ENCODE peak calls at places on chromosome 21, in ten cellular contexts. One of them, this sample, is unnamed.

GRCh38 chr21:42234026-42234425 is 15.1 kb downstream of the ABCG1 start:
- DNase-seq in suprapubic skin: no peak
- DNase-seq in A549: no peak
- DNase-seq in H9: no peak
- DNase-seq in aorta: no peak
- DNase-seq in kidney: peak; percentile 53
- DNase-seq in left lung: no peak
- DNase-seq in psoas muscle: peak; percentile 41
- DNase-seq in CD4-positive, alpha-beta memory T cell: no peak
- DNase-seq in tibial nerve: no peak
- DNase-seq in this sample: no peak

GRCh38 chr21:33618407-33618806 is 23.1 kb downstream of the CRYZL1 start:
- DNase-seq in tibial nerve: no peak
- DNase-seq in A549: no peak
- DNase-seq in H9: no peak
- DNase-seq in aorta: no peak
- DNase-seq in CD4-positive, alpha-beta memory T cell: no peak
- DNase-seq in psoas muscle: no peak
- DNase-seq in left lung: no peak
- DNase-seq in kidney: no peak
- DNase-seq in suprapubic skin: no peak
- DNase-seq in this sample: no peak

GRCh38 chr21:34630536-34631143 is 15.7 kb upstream of the RCAN1 start:
- DNase-seq in psoas muscle: no peak
- DNase-seq in suprapubic skin: no peak
- DNase-seq in tibial nerve: no peak
- DNase-seq in aorta: no peak
- DNase-seq in H9: no peak
- DNase-seq in A549: peak; percentile 40
- DNase-seq in CD4-positive, alpha-beta memory T cell: peak; percentile 52
- DNase-seq in left lung: no peak
- DNase-seq in kidney: no peak
- DNase-seq in this sample: peak; percentile 68

GRCh38 chr21:25396135-25396711 is 211.1 kb downstream of the MRPL39 start:
- DNase-seq in aorta: no peak
- DNase-seq in left lung: no peak
- DNase-seq in psoas muscle: no peak
- DNase-seq in CD4-positive, alpha-beta memory T cell: no peak
- DNase-seq in kidney: no peak
- DNase-seq in suprapubic skin: no peak
- DNase-seq in H9: no peak
- DNase-seq in tibial nerve: no peak
- DNase-seq in A549: no peak
- DNase-seq in this sample: no peak

GRCh38 chr21:25906554-25906953 is 171.8 kb downstream of the GABPA start:
- DNase-seq in left lung: no peak
- DNase-seq in tibial nerve: no peak
- DNase-seq in A549: no peak
- DNase-seq in aorta: no peak
- DNase-seq in suprapubic skin: no peak
- DNase-seq in CD4-positive, alpha-beta memory T cell: no peak
- DNase-seq in kidney: no peak
- DNase-seq in psoas muscle: no peak
- DNase-seq in H9: no peak
- DNase-seq in this sample: no peak

GRCh38 chr21:30234643-30235042 is 18.7 kb upstream of the CLDN8 start:
- DNase-seq in psoas muscle: no peak
- DNase-seq in kidney: no peak
- DNase-seq in A549: no peak
- DNase-seq in left lung: no peak
- DNase-seq in CD4-positive, alpha-beta memory T cell: no peak
- DNase-seq in H9: no peak
- DNase-seq in suprapubic skin: no peak
- DNase-seq in tibial nerve: no peak
- DNase-seq in aorta: no peak
- DNase-seq in this sample: no peak

GRCh38 chr21:41169701-41170100 is 1.7 kb downstream of the BACE2 start:
- DNase-seq in left lung: no peak
- DNase-seq in A549: no peak
- DNase-seq in suprapubic skin: no peak
- DNase-seq in aorta: no peak
- DNase-seq in H9: no peak
- DNase-seq in tibial nerve: no peak
- DNase-seq in CD4-positive, alpha-beta memory T cell: no peak
- DNase-seq in psoas muscle: no peak
- DNase-seq in kidney: no peak
- DNase-seq in this sample: no peak

GRCh38 chr21:42251654-42252053 is 32.7 kb downstream of the ABCG1 start:
- DNase-seq in kidney: no peak
- DNase-seq in aorta: no peak
- DNase-seq in tibial nerve: no peak
- DNase-seq in psoas muscle: peak; percentile 35
- DNase-seq in H9: no peak
- DNase-seq in left lung: peak; percentile 55
- DNase-seq in A549: no peak
- DNase-seq in CD4-positive, alpha-beta memory T cell: no peak
- DNase-seq in suprapubic skin: no peak
- DNase-seq in this sample: no peak

GRCh38 chr21:32112194-32112593 is 166.7 kb downstream of the MIS18A start:
- DNase-seq in tibial nerve: no peak
- DNase-seq in kidney: no peak
- DNase-seq in left lung: no peak
- DNase-seq in A549: no peak
- DNase-seq in suprapubic skin: no peak
- DNase-seq in aorta: no peak
- DNase-seq in psoas muscle: no peak
- DNase-seq in H9: no peak
- DNase-seq in CD4-positive, alpha-beta memory T cell: no peak
- DNase-seq in this sample: no peak

GRCh38 chr21:40886931-40887330 is 40.0 kb upstream of the DSCAM start:
- DNase-seq in A549: no peak
- DNase-seq in aorta: no peak
- DNase-seq in tibial nerve: no peak
- DNase-seq in left lung: no peak
- DNase-seq in psoas muscle: no peak
- DNase-seq in kidney: no peak
- DNase-seq in suprapubic skin: no peak
- DNase-seq in H9: no peak
- DNase-seq in CD4-positive, alpha-beta memory T cell: no peak
- DNase-seq in this sample: no peak

GRCh38 chr21:42554251-42554937 is 40.7 kb downstream of the SLC37A1 start:
- DNase-seq in CD4-positive, alpha-beta memory T cell: no peak
- DNase-seq in kidney: no peak
- DNase-seq in aorta: peak; percentile 36
- DNase-seq in psoas muscle: peak; percentile 66
- DNase-seq in tibial nerve: no peak
- DNase-seq in suprapubic skin: peak; percentile 44
- DNase-seq in A549: no peak
- DNase-seq in left lung: no peak
- DNase-seq in H9: no peak
- DNase-seq in this sample: no peak

GRCh38 chr21:35565204-35565611 is 495.1 kb downstream of the SETD4 start:
- DNase-seq in A549: no peak
- DNase-seq in suprapubic skin: no peak
- DNase-seq in psoas muscle: peak; percentile 55
- DNase-seq in aorta: peak; percentile 80
- DNase-seq in H9: no peak
- DNase-seq in kidney: peak; percentile 82
- DNase-seq in left lung: no peak
- DNase-seq in tibial nerve: no peak
- DNase-seq in CD4-positive, alpha-beta memory T cell: no peak
- DNase-seq in this sample: no peak

GRCh38 chr21:33036430-33037162 is 10.9 kb downstream of the OLIG2 start:
- DNase-seq in H9: no peak
- DNase-seq in CD4-positive, alpha-beta memory T cell: no peak
- DNase-seq in left lung: peak; percentile 88
- DNase-seq in aorta: no peak
- DNase-seq in A549: no peak
- DNase-seq in kidney: peak; percentile 62
- DNase-seq in psoas muscle: no peak
- DNase-seq in tibial nerve: no peak
- DNase-seq in suprapubic skin: no peak
- DNase-seq in this sample: no peak

GRCh38 chr21:31476551-31477120 is 132.6 kb upstream of the TIAM1 start:
- DNase-seq in left lung: no peak
- DNase-seq in CD4-positive, alpha-beta memory T cell: no peak
- DNase-seq in H9: no peak
- DNase-seq in A549: no peak
- DNase-seq in psoas muscle: no peak
- DNase-seq in aorta: no peak
- DNase-seq in kidney: no peak
- DNase-seq in suprapubic skin: no peak
- DNase-seq in tibial nerve: no peak
- DNase-seq in this sample: no peak

GRCh38 chr21:43712268-43712942 is 6.5 kb upstream of the PDXK start:
- DNase-seq in CD4-positive, alpha-beta memory T cell: no peak
- DNase-seq in A549: peak; percentile 98
- DNase-seq in H9: peak; percentile 32
- DNase-seq in psoas muscle: peak; percentile 70
- DNase-seq in kidney: peak; percentile 94
- DNase-seq in suprapubic skin: no peak
- DNase-seq in tibial nerve: no peak
- DNase-seq in aorta: peak; percentile 83
- DNase-seq in left lung: no peak
- DNase-seq in this sample: no peak

GRCh38 chr21:35232545-35233176 is 183.6 kb upstream of the RUNX1 start:
- DNase-seq in H9: no peak
- DNase-seq in aorta: no peak
- DNase-seq in kidney: no peak
- DNase-seq in A549: peak; percentile 19
- DNase-seq in left lung: no peak
- DNase-seq in tibial nerve: no peak
- DNase-seq in psoas muscle: no peak
- DNase-seq in suprapubic skin: no peak
- DNase-seq in CD4-positive, alpha-beta memory T cell: no peak
- DNase-seq in this sample: no peak

GRCh38 chr21:31383770-31384169 is 39.7 kb upstream of the TIAM1 start:
- DNase-seq in A549: no peak
- DNase-seq in left lung: no peak
- DNase-seq in tibial nerve: no peak
- DNase-seq in kidney: no peak
- DNase-seq in aorta: no peak
- DNase-seq in H9: no peak
- DNase-seq in psoas muscle: no peak
- DNase-seq in CD4-positive, alpha-beta memory T cell: no peak
- DNase-seq in suprapubic skin: no peak
- DNase-seq in this sample: no peak

GRCh38 chr21:42974832-42975820 is 764 bp downstream of the PKNOX1 start:
- DNase-seq in left lung: peak; percentile 89
- DNase-seq in A549: peak; percentile 56
- DNase-seq in suprapubic skin: peak; percentile 83
- DNase-seq in tibial nerve: peak; percentile 16
- DNase-seq in H9: peak; percentile 48
- DNase-seq in CD4-positive, alpha-beta memory T cell: peak; percentile 40
- DNase-seq in psoas muscle: peak; percentile 85
- DNase-seq in aorta: peak; percentile 89
- DNase-seq in kidney: peak; percentile 85
- DNase-seq in this sample: peak; percentile 82

GRCh38 chr21:21196087-21196486 is 197.9 kb downstream of the NCAM2 start:
- DNase-seq in CD4-positive, alpha-beta memory T cell: no peak
- DNase-seq in kidney: no peak
- DNase-seq in psoas muscle: no peak
- DNase-seq in A549: no peak
- DNase-seq in left lung: no peak
- DNase-seq in H9: no peak
- DNase-seq in suprapubic skin: no peak
- DNase-seq in aorta: no peak
- DNase-seq in tibial nerve: no peak
- DNase-seq in this sample: no peak

GRCh38 chr21:27694667-27695066 is 727.8 kb upstream of the ADAMTS5 start:
- DNase-seq in CD4-positive, alpha-beta memory T cell: no peak
- DNase-seq in tibial nerve: no peak
- DNase-seq in left lung: no peak
- DNase-seq in aorta: no peak
- DNase-seq in H9: no peak
- DNase-seq in suprapubic skin: no peak
- DNase-seq in psoas muscle: no peak
- DNase-seq in A549: no peak
- DNase-seq in kidney: no peak
- DNase-seq in this sample: no peak
- H3K27ac ChIP-seq in CD4-positive, alpha-beta memory T cell: no peak overlapping the region
- H3K27ac ChIP-seq in tibial nerve: no peak overlapping the region
- H3K27ac ChIP-seq in left lung: no peak overlapping the region
- H3K27ac ChIP-seq in aorta: no peak overlapping the region
- H3K27ac ChIP-seq in H9: no peak overlapping the region
- H3K27ac ChIP-seq in suprapubic skin: no peak overlapping the region
- H3K27ac ChIP-seq in psoas muscle: no peak overlapping the region
- H3K27ac ChIP-seq in A549: no peak overlapping the region
- H3K27ac ChIP-seq in kidney: no peak overlapping the region
- H3K27ac ChIP-seq in this sample: no peak overlapping the region

GRCh38 chr21:38688068-38688467 is 117.7 kb upstream of the ETS2 start:
- DNase-seq in aorta: no peak
- DNase-seq in A549: no peak
- DNase-seq in suprapubic skin: no peak
- DNase-seq in kidney: no peak
- DNase-seq in CD4-positive, alpha-beta memory T cell: no peak
- DNase-seq in psoas muscle: no peak
- DNase-seq in H9: no peak
- DNase-seq in tibial nerve: no peak
- DNase-seq in left lung: no peak
- DNase-seq in this sample: no peak
- H3K27ac ChIP-seq in aorta: no peak overlapping the region
- H3K27ac ChIP-seq in A549: no peak overlapping the region
- H3K27ac ChIP-seq in suprapubic skin: no peak overlapping the region
- H3K27ac ChIP-seq in kidney: no peak overlapping the region
- H3K27ac ChIP-seq in CD4-positive, alpha-beta memory T cell: no peak overlapping the region
- H3K27ac ChIP-seq in psoas muscle: no peak overlapping the region
- H3K27ac ChIP-seq in H9: no peak overlapping the region
- H3K27ac ChIP-seq in tibial nerve: no peak overlapping the region
- H3K27ac ChIP-seq in left lung: no peak overlapping the region
- H3K27ac ChIP-seq in this sample: no peak overlapping the region

GRCh38 chr21:29228306-29228705 is 70.4 kb upstream of the BACH1 start:
- DNase-seq in psoas muscle: no peak
- DNase-seq in left lung: no peak
- DNase-seq in suprapubic skin: no peak
- DNase-seq in tibial nerve: no peak
- DNase-seq in A549: no peak
- DNase-seq in kidney: no peak
- DNase-seq in H9: no peak
- DNase-seq in aorta: no peak
- DNase-seq in CD4-positive, alpha-beta memory T cell: no peak
- DNase-seq in this sample: no peak
- H3K27ac ChIP-seq in psoas muscle: no peak overlapping the region
- H3K27ac ChIP-seq in left lung: no peak overlapping the region
- H3K27ac ChIP-seq in suprapubic skin: no peak overlapping the region
- H3K27ac ChIP-seq in tibial nerve: no peak overlapping the region
- H3K27ac ChIP-seq in A549: no peak overlapping the region
- H3K27ac ChIP-seq in kidney: no peak overlapping the region
- H3K27ac ChIP-seq in H9: no peak overlapping the region
- H3K27ac ChIP-seq in aorta: no peak overlapping the region
- H3K27ac ChIP-seq in CD4-positive, alpha-beta memory T cell: no peak overlapping the region
- H3K27ac ChIP-seq in this sample: no peak overlapping the region

DNA sequence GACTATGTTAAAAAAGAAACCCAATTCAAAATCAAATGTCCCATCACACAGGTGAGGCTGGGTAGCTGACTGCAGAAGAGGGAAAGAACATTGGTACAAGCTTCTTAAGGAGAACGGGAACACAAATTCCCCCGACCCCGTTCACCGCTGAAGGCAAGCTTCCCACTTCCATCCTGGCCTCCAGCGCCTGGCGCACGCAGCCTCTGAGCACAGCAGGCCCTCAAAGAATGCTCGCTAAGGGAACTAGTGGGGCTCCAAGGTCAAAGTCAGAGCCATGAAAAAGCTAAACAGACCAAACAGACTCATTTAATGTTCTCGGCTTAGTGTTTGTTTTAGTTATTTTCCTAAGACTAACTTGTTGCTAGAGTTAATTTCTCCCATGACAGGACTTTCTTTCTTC is 63.7 kb downstream of the SIM2 start:
- DNase-seq in tibial nerve: no peak
- DNase-seq in H9: no peak
- DNase-seq in psoas muscle: no peak
- DNase-seq in aorta: no peak
- DNase-seq in left lung: no peak
- DNase-seq in suprapubic skin: no peak
- DNase-seq in kidney: no peak
- DNase-seq in A549: no peak
- DNase-seq in CD4-positive, alpha-beta memory T cell: no peak
- DNase-seq in this sample: no peak
- H3K27ac ChIP-seq in tibial nerve: no peak overlapping the region
- H3K27ac ChIP-seq in H9: no peak overlapping the region
- H3K27ac ChIP-seq in psoas muscle: no peak overlapping the region
- H3K27ac ChIP-seq in aorta: no peak overlapping the region
- H3K27ac ChIP-seq in left lung: no peak overlapping the region
- H3K27ac ChIP-seq in suprapubic skin: no peak overlapping the region
- H3K27ac ChIP-seq in kidney: no peak overlapping the region
- H3K27ac ChIP-seq in A549: no peak overlapping the region
- H3K27ac ChIP-seq in CD4-positive, alpha-beta memory T cell: no peak overlapping the region
- H3K27ac ChIP-seq in this sample: no peak overlapping the region